ENCODE peak calls at places on chromosomes 3 and 15, in ten cellular contexts. P is spleen, T is stomach, L is K562, A is IMR-90, N is HCT116, V is suprapubic skin, O is tibial nerve, U is right lobe of liver, Y is esophagus squamous epithelium. K is an unnamed sample. For H3K9me3 and H3K36me3, the result is how much of the 10 kb centered on the place peaks cover.

GRCh38 chr15:66287461-66288055 is 5.8 kb upstream of the DIS3L start:
- DNase-seq in T (no peak), Y (no peak), O (no peak), P (no peak), N (no peak), L (peak), V (no peak), A (peak), U (no peak), K (no peak)

GRCh38 chr3:43345246-43345645 is 58.9 kb downstream of the SNRK start:
- DNase-seq in N (no peak), V (no peak), U (no peak), P (no peak), T (no peak), L (no peak), O (no peak), Y (no peak), A (no peak), K (no peak)

GRCh38 chr3:134622803-134623365 is 27.9 kb downstream of the KY start:
- DNase-seq in A (no peak), L (no peak), U (no peak), T (peak), N (no peak), O (no peak), Y (no peak), P (peak), V (no peak), K (no peak)

GRCh38 chr15:101052031-101052620 is 133.0 kb downstream of the LRRK1 start:
- DNase-seq in V (no peak), P (no peak), N (no peak), A (no peak), T (peak), Y (no peak), U (no peak), O (no peak), L (no peak), K (no peak)

GRCh38 chr3:15029625-15030024 is 35.5 kb downstream of the MRPS25 start:
- DNase-seq in A (no peak), O (no peak), L (no peak), T (no peak), Y (no peak), P (no peak), N (no peak), V (no peak), U (no peak), K (no peak)

GRCh38 chr15:62932436-62932835 is 110.1 kb upstream of the TPM1 start:
- DNase-seq in P (no peak), A (peak), O (no peak), Y (no peak), T (no peak), U (no peak), L (no peak), V (no peak), N (no peak), K (no peak)

GRCh38 chr3:72347819-72348319 is 500.4 kb downstream of the SHQ1 start:
- DNase-seq in T (peak), L (no peak), A (no peak), O (peak), N (no peak), P (peak), U (peak), Y (peak), V (peak), K (peak)

GRCh38 chr3:98563661-98564281 is 29.6 kb downstream of the CPOX start:
- DNase-seq in N (no peak), L (no peak), P (no peak), U (no peak), A (peak), T (no peak), V (no peak), Y (no peak), O (no peak), K (no peak)

GRCh38 chr15:50280271-50280670 is 14.7 kb upstream of the HDC start:
- DNase-seq in A (no peak), U (no peak), N (no peak), P (no peak), L (no peak), V (no peak), T (no peak), Y (no peak), O (no peak), K (no peak)

GRCh38 chr3:142861926-142862325 is 27.0 kb downstream of the PCOLCE2 start:
- DNase-seq in U (no peak), T (no peak), Y (no peak), P (no peak), A (no peak), N (no peak), L (no peak), O (no peak), V (no peak), K (no peak)

GRCh38 chr3:72613871-72614270 is 234.4 kb downstream of the SHQ1 start:
- DNase-seq in U (no peak), A (no peak), N (no peak), P (no peak), L (no peak), V (no peak), T (no peak), O (no peak), Y (no peak), K (no peak)

GRCh38 chr3:69775751-69776150 is 36.5 kb downstream of the MITF start:
- DNase-seq in Y (no peak), U (no peak), P (no peak), T (no peak), N (no peak), V (no peak), A (no peak), L (no peak), O (no peak), K (no peak)

GRCh38 chr15:52466134-52466701 is 62.5 kb downstream of the MYO5A start:
- DNase-seq in V (no peak), P (peak), U (no peak), O (no peak), Y (peak), A (no peak), L (no peak), T (peak), N (no peak), K (no peak)

GRCh38 chr15:47503884-47504283 is 213.4 kb upstream of the SEMA6D start:
- DNase-seq in T (no peak), N (no peak), U (no peak), L (no peak), V (no peak), Y (no peak), O (no peak), P (no peak), A (no peak), K (no peak)

GRCh38 chr15:60390231-60390630 is 7.6 kb downstream of the ANXA2 start:
- DNase-seq in V (no peak), L (no peak), P (no peak), N (no peak), Y (no peak), U (no peak), O (no peak), T (no peak), A (no peak), K (no peak)

GRCh38 chr3:136067211-136067610 is 101.7 kb downstream of the PPP2R3A start:
- DNase-seq in Y (no peak), L (no peak), O (no peak), U (no peak), P (no peak), T (no peak), A (no peak), N (no peak), V (no peak), K (no peak)

GRCh38 chr3:176953106-176954080 is 243.9 kb downstream of the TBL1XR1 start:
- DNase-seq in A (peak), L (no peak), Y (no peak), U (peak), T (no peak), P (no peak), V (no peak), O (peak), N (no peak), K (peak)

GRCh38 chr3:108018552-108018951 is 72.3 kb downstream of the CD47 start:
- DNase-seq in A (no peak), P (no peak), Y (no peak), O (no peak), L (peak), U (no peak), V (no peak), T (no peak), N (no peak), K (no peak)

GRCh38 chr3:150775001-150775599 is 12.1 kb upstream of the SIAH2 start:
- DNase-seq in O (no peak), P (no peak), V (no peak), N (no peak), A (peak), L (no peak), T (no peak), Y (no peak), U (no peak), K (no peak)

GRCh38 chr3:63228677-63229076 is 49.4 kb upstream of the SYNPR start:
- DNase-seq in L (peak), O (no peak), P (no peak), A (peak), N (peak), U (no peak), Y (no peak), T (no peak), V (no peak), K (no peak)

GRCh38 chr15:98226149-98226548 is 265.6 kb downstream of the ARRDC4 start:
- DNase-seq in L (no peak), O (no peak), Y (no peak), N (no peak), A (no peak), U (no peak), T (no peak), P (no peak), V (no peak), K (no peak)

GRCh38 chr3:82390868-82391267 is 629.4 kb upstream of the GBE1 start:
- DNase-seq in L (no peak), V (no peak), Y (no peak), O (no peak), A (no peak), N (no peak), T (no peak), U (no peak), P (no peak), K (no peak)

GRCh38 chr3:38662544-38662943 is 13.1 kb upstream of the SCN5A start:
- DNase-seq in V (no peak), P (no peak), O (no peak), T (no peak), U (no peak), Y (no peak), N (peak), A (peak), L (peak), K (no peak)

GRCh38 chr3:168684519-168684918 is 588.8 kb upstream of the GOLIM4 start:
- DNase-seq in A (no peak), Y (no peak), P (no peak), U (no peak), T (no peak), L (no peak), O (no peak), N (no peak), V (no peak), K (no peak)

GRCh38 chr15:58909616-58910015 is 23.9 kb downstream of the SLTM start:
- DNase-seq in O (no peak), L (no peak), Y (no peak), N (no peak), A (peak), T (no peak), U (no peak), P (no peak), V (no peak), K (no peak)

GRCh38 chr3:143121240-143122088 is 1.9 kb downstream of the CHST2 start:
- DNase-seq in O (no peak), P (peak), V (no peak), L (peak), N (no peak), Y (no peak), T (peak), U (peak), A (peak), K (peak)

GRCh38 chr3:106610362-106610997 is 741.7 kb upstream of the CBLB start:
- DNase-seq in T (no peak), V (no peak), O (no peak), A (peak), P (no peak), L (no peak), N (no peak), U (no peak), Y (no peak), K (no peak)
- H3K9me3 ChIP-seq in T (under half), V (under half), O (under half), A (under half), P (under half), L (under half), N (under half), U (under half), Y (under half), K (under half)

GRCh38 chr3:129180461-129180860 is 3.2 kb downstream of the CNBP start:
- DNase-seq in O (no peak), T (no peak), V (no peak), N (no peak), Y (no peak), P (no peak), U (no peak), L (no peak), A (no peak), K (no peak)

GRCh38 chr3:129182390-129183180 is 1.1 kb downstream of the CNBP start:
- DNase-seq in T (no peak), O (no peak), Y (no peak), U (no peak), P (peak), V (no peak), N (no peak), L (peak), A (peak), K (no peak)

GRCh38 chr3:129183569-129184395 is at the start of gene CNBP:
- DNase-seq in O (peak), U (peak), V (peak), P (peak), L (peak), N (peak), T (peak), A (peak), Y (peak), K (peak)

GRCh38 chr3:129184396-129184656 is 630 bp upstream of the CNBP start:
- DNase-seq in L (peak), N (no peak), T (no peak), A (no peak), V (no peak), P (no peak), Y (no peak), O (no peak), U (no peak), K (no peak)

DNA sequence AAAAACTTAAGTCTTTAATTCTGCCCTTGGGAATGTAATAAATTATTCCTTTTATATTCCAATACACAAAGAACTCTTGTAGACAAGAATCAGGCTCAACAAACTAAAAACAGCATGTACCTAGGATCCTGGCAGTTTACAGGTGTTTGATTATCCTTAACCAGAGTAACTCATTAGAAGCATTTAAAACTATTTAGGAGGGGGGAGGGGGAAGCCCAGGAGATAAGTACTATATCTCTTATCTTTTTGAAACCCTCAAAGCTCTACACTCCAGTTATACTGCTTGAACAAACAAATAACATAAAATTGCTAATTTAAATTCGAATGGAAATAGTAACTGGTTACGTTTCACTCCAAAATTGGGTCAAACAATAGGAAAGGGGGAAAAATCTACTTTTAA is 1.9 kb downstream of the CNBP start:
- DNase-seq in O (no peak), V (no peak), N (no peak), L (no peak), U (no peak), P (no peak), A (no peak), T (no peak), Y (no peak), K (no peak)
- H3K36me3 ChIP-seq in O (under half), V (under half), N (under half), L (under half), U (under half), P (under half), A (under half), T (under half), Y (under half), K (under half)

GRCh38 chr3:37458162-37458895 is 283.9 kb upstream of the LRRFIP2 start:
- DNase-seq in P (no peak), T (no peak), L (peak), A (no peak), N (no peak), O (no peak), U (no peak), Y (no peak), V (no peak), K (peak)

GRCh38 chr3:37456270-37456708 is 281.9 kb upstream of the LRRFIP2 start:
- DNase-seq in A (no peak), O (no peak), Y (no peak), T (peak), N (no peak), V (no peak), L (no peak), U (peak), P (no peak), K (peak)

GRCh38 chr3:37457392-37458065 is 283.1 kb upstream of the LRRFIP2 start:
- DNase-seq in L (no peak), V (no peak), Y (no peak), P (no peak), N (no peak), O (no peak), A (no peak), T (no peak), U (no peak), K (no peak)

GRCh38 chr3:37456791-37457190 is 282.4 kb upstream of the LRRFIP2 start:
- DNase-seq in L (no peak), P (no peak), A (no peak), T (no peak), V (no peak), Y (no peak), N (no peak), O (no peak), U (no peak), K (no peak)

DNA sequence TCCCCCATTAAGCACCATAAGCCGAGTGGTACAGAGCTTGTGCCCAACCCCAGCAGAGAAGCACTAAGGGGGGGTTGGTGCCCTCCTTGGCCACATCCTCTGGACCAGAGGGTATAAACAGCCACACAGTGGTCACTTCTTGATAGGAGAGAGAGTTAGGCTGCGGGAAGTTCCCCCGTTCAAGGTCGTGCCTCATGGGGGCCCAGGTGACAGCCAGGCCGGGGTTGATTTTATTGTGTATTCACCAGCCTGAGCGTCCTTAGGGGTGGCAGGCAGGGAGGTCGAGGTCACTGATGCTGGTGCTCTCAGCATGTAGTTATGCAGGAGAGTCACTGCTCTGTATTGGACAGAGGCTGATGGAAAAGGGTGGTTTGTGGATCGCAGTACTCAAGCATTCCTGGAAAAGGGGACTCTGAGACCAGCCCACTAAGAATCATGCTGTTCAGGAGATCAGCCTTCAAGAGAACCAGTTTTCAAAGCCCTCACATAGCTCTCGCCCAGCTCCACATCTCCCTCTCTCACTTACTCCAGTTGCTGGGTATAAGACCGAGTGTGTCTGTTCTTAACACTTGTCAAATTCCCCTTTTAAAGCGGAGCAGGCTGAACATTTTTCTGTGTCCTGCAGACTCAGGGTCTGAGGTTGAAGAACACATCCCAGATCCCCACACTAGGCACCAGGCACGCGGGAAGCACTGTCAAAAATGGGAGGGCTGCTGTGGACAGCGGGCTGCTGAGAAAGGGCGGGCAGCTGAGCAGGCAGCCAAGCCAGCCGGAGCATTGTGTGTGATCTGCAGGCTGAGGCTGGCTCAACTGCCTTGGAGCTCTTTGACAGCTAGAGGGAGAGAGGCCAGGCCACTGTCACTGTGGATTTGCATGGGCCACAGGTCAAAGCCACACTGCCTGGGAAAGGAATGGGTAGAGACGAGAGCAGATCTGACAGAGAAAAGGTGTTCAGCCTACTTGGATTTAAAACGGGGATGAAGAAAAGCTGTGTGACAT is 279.3 kb upstream of the LRRFIP2 start:
- DNase-seq in L (peak), P (peak), O (peak), Y (no peak), U (peak), V (no peak), A (no peak), T (peak), N (no peak), K (peak)
- TF ChIP-seq POLR2A in L (no peak), P (no peak), O (no peak), Y (no peak), U (no peak), V (no peak), A (no peak), T (no peak), N (no peak), K (no peak)

GRCh38 chr15:27867861-27868260 is 231.3 kb downstream of the OCA2 start:
- DNase-seq in U (no peak), L (no peak), V (no peak), P (no peak), N (no peak), O (no peak), A (no peak), Y (no peak), T (no peak), K (no peak)
- H3K9me3 ChIP-seq in U (under half), L (under half), V (under half), P (under half), N (under half), O (under half), A (under half), Y (under half), T (under half), K (under half)

DNA sequence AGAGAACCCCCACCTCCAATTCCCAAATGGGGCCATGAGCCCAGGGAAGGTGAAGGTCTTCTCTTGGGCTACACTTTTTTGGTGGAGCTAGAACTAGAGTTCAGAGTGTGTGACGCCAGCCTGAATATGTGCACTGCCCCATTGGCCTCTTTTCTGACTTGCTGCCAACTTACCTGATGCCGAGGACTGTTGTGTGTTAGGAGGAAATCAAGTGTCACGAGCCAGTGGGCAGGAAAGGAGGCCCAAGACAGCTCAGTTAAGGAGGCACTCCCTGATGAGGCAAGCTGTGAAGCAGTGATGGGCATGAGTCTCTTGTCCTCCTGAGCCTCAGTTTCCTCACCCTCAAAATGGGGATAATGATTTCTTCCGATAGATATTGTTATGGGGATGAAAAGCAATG is 107.8 kb downstream of the ANP32A start:
- DNase-seq in T (no peak), N (no peak), L (no peak), O (no peak), A (no peak), P (no peak), U (no peak), Y (no peak), V (no peak), K (no peak)
- H3K36me3 ChIP-seq in T (under half), N (under half), L (under half), O (under half), A (under half), P (under half), U (under half), Y (under half), V (under half), K (under half)

GRCh38 chr3:48560648-48561018 is 2.9 kb downstream of the UCN2 start:
- DNase-seq in V (no peak), U (no peak), Y (no peak), O (no peak), T (no peak), N (no peak), L (no peak), A (no peak), P (no peak), K (no peak)

GRCh38 chr3:48562367-48563095 is 1.1 kb downstream of the UCN2 start:
- DNase-seq in T (no peak), A (no peak), P (no peak), N (no peak), V (no peak), L (no peak), O (no peak), Y (no peak), U (peak), K (no peak)

GRCh38 chr3:48558446-48559134 is 2.0 kb upstream of the PFKFB4 start:
- DNase-seq in O (peak), A (no peak), T (no peak), N (no peak), U (peak), L (no peak), V (no peak), P (peak), Y (no peak), K (no peak)

GRCh38 chr3:48563382-48563918 is at the start of gene UCN2:
- DNase-seq in U (no peak), V (no peak), Y (no peak), N (no peak), P (no peak), L (no peak), O (no peak), T (no peak), A (peak), K (no peak)

GRCh38 chr3:48561045-48561736 is 2.4 kb downstream of the UCN2 start:
- DNase-seq in O (peak), P (peak), V (no peak), Y (no peak), L (peak), N (no peak), U (no peak), A (peak), T (peak), K (peak)
- TF ChIP-seq POLR2A in O (no peak), P (no peak), V (no peak), Y (no peak), L (no peak), N (no peak), U (no peak), A (no peak), T (no peak), K (no peak)